ENCODE peak calls at places on chromosomes 13 and 19, in four cellular contexts. D, P, R and Z are unnamed samples.

GRCh38 chr19:51440846-51441409 is 17.3 kb downstream of the SIGLEC8 start:
- DNase-seq in D (no peak), P (no peak), R (peak; percentile 55), Z (no peak)

GRCh38 chr13:76707360-76707759 is 178.8 kb downstream of the KCTD12 start:
- DNase-seq in D (no peak), P (no peak), R (no peak), Z (no peak)

GRCh38 chr13:99417821-99418662 is 83.2 kb upstream of the TM9SF2 start:
- DNase-seq in D (no peak), P (no peak), R (no peak), Z (no peak)

GRCh38 chr19:8682472-8682871 is 16.1 kb downstream of the ACTL9 start:
- DNase-seq in D (no peak), P (no peak), R (no peak), Z (no peak)

GRCh38 chr13:36090592-36090991 is 40.6 kb downstream of the DCLK1 start:
- DNase-seq in D (no peak), P (no peak), R (no peak), Z (peak; percentile 8)

GRCh38 chr19:47019431-47020041 is at the start of gene NPAS1:
- DNase-seq in D (no peak), P (no peak), R (peak; percentile 84), Z (peak; percentile 77)

GRCh38 chr13:69458013-69458412 is 649.6 kb upstream of the ATXN8OS start:
- DNase-seq in D (no peak), P (no peak), R (no peak), Z (no peak)

GRCh38 chr19:16577531-16578052 is 5.4 kb upstream of the SLC35E1 start:
- DNase-seq in D (no peak), P (no peak), R (no peak), Z (no peak)

GRCh38 chr13:110244096-110244830 is 62.7 kb downstream of the COL4A1 start:
- DNase-seq in D (no peak), P (no peak), R (no peak), Z (no peak)

GRCh38 chr13:62122434-62122833 is 706.8 kb upstream of the PCDH20 start:
- DNase-seq in D (no peak), P (no peak), R (no peak), Z (no peak)

GRCh38 chr13:89227356-89227755 is 1556.2 kb downstream of the SLITRK5 start:
- DNase-seq in D (no peak), P (no peak), R (no peak), Z (no peak)

GRCh38 chr13:99681695-99682094 is 180.4 kb downstream of the TM9SF2 start:
- DNase-seq in D (no peak), P (no peak), R (no peak), Z (no peak)

GRCh38 chr13:64723735-64724134 is 2506.4 kb downstream of the PCDH9 start:
- DNase-seq in D (peak; percentile 62), P (no peak), R (no peak), Z (peak; percentile 43)

GRCh38 chr13:80040219-80040976 is 300.5 kb downstream of the SPRY2 start:
- DNase-seq in D (no peak), P (no peak), R (no peak), Z (no peak)

GRCh38 chr19:11418518-11419506 is at the start of gene RGL3:
- DNase-seq in D (no peak), P (no peak), R (peak; percentile 72), Z (no peak)

GRCh38 chr13:44362394-44363040 is 11.1 kb upstream of the SERP2 start:
- DNase-seq in D (no peak), P (no peak), R (no peak), Z (no peak)

GRCh38 chr13:50617134-50617721 is 226.3 kb downstream of the DLEU7 start:
- DNase-seq in D (no peak), P (no peak), R (no peak), Z (no peak)

GRCh38 chr19:13408889-13409518 is 97.3 kb downstream of the CACNA1A start:
- DNase-seq in D (no peak), P (no peak), R (no peak), Z (no peak)

GRCh38 chr19:48190288-48191284 is 20.1 kb downstream of the ZSWIM9 start:
- DNase-seq in D (peak; percentile 29), P (no peak), R (peak; percentile 94), Z (peak; percentile 85)

GRCh38 chr19:48145596-48146254 is 24.4 kb downstream of the LIG1 start:
- DNase-seq in D (no peak), P (no peak), R (no peak), Z (no peak)

GRCh38 chr13:27349458-27349857 is 75.0 kb upstream of the GTF3A start:
- DNase-seq in D (no peak), P (no peak), R (no peak), Z (no peak)

GRCh38 chr19:31553844-31554215 is 204.6 kb upstream of the TSHZ3 start:
- DNase-seq in D (no peak), P (no peak), R (no peak), Z (no peak)

GRCh38 chr13:100636441-100636840 is 38.2 kb downstream of the TMTC4 start:
- DNase-seq in D (no peak), P (no peak), R (no peak), Z (no peak)

GRCh38 chr13:45718063-45718462 is 15.9 kb downstream of the CBY2 start:
- DNase-seq in D (peak; percentile 13), P (no peak), R (peak; percentile 17), Z (peak; percentile 49)
- TF ChIP-seq TARDBP in D (no peak), P (no peak), R (no peak), Z (no peak)

GRCh38 chr19:7670150-7670784 is 1.4 kb downstream of the RETN start:
- DNase-seq in D (no peak), P (no peak), R (peak; percentile 51), Z (no peak)
- TF ChIP-seq TARDBP in D (no peak), P (no peak), R (no peak), Z (no peak)

DNA sequence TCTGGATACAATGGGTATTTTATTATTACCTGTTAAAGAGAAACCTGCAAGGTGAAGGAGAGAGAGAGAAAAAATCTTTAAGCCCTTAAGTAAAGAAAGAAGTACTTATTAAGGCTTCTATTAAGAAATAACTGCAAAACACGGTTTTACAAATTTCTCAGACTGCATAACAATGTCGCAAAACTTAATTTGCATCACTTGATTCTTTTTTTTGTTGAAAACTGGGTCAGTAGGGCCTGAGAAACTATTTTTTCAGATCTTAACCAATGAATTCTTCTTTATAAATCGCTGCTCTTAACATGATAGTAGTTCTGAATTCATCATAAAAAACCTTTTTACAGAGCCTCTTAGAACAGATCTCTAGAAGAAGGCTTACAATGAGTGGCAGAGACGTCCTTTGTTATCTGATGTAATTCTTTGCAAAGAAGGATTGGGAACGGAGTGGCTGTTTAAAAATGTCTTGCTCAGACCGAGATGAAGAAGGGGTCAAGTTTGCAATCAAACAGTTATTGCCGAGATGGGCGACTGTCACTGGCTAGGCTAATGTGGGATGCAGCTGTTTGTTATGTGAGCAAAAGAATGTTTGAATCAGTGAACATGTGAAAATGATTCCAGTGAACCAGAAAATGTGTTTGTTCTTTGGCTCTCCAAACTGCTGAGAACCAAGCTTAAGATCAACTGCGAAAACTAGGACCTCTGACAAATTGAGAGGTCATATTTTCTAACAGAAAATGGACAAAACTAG is 76.4 kb downstream of the ZNF536 start:
- DNase-seq in D (no peak), P (no peak), R (no peak), Z (no peak)
- TF ChIP-seq TARDBP in D (no peak), P (no peak), R (no peak), Z (no peak)

GRCh38 chr13:109135018-109135417 is 505.6 kb downstream of the MYO16 start:
- DNase-seq in D (no peak), P (no peak), R (no peak), Z (no peak)
- TF ChIP-seq TARDBP in D (no peak), P (no peak), R (no peak), Z (no peak)

GRCh38 chr13:90708159-90708558 is 639.3 kb upstream of the MIR17HG start:
- DNase-seq in D (no peak), P (no peak), R (no peak), Z (no peak)
- TF ChIP-seq TARDBP in D (no peak), P (no peak), R (no peak), Z (no peak)

GRCh38 chr13:73850104-73850898 is 283.9 kb downstream of the KLF12 start:
- DNase-seq in D (no peak), P (no peak), R (no peak), Z (no peak)
- TF ChIP-seq TARDBP in D (no peak), P (no peak), R (no peak), Z (no peak)

DNA sequence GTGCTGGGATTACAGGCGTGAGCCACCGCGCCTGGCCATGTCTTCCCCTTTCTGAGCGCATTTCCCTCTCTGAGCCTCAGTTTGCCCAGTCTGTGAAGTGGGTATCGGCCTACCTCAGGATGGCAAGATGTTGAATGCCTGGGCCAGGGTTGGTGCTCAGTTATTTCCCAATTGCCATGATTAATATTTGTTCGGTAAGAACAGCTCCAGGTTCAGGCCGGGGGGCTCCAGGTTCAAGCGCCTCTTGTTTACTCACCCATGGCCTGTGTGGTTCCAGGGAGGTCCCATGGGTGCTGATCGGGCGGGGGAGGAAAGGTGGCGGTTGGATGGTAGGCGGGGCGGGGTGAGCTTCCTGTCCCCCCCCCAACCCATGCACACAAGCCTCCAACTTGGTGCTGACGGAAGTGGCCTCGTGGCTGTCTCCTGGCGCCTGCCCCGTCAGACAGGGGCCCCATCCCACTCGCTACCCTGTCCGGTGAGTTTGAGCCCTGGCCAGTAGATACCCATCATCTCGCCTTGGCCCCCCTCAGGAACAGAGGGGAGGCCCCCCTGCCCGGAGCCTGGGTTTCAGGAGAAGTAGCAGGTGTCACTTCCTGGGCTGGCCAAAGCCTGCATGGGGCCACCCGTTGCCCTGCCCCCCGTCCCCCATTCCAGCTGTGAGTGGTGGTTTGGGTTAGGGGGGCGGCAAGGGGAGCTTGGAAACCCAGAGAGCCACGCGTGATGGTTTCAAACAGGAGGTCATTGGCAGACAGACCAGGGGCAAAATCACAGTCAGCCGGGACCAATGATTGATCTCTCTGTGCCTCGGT is at the start of gene FCHO1:
- DNase-seq in D (peak; percentile 45), P (peak; percentile 87), R (peak; percentile 79), Z (no peak)
- TF ChIP-seq TARDBP in D (no peak), P (peak; percentile 26), R (peak; percentile 80), Z (no peak)

GRCh38 chr13:72126424-72126823 is 259.4 kb upstream of the DACH1 start:
- DNase-seq in D (no peak), P (no peak), R (no peak), Z (no peak)

GRCh38 chr13:72125561-72125960 is 258.6 kb upstream of the DACH1 start:
- DNase-seq in D (no peak), P (no peak), R (no peak), Z (no peak)

GRCh38 chr13:72127031-72127430 is 260.0 kb upstream of the DACH1 start:
- DNase-seq in D (no peak), P (no peak), R (no peak), Z (no peak)

GRCh38 chr13:72132065-72132464 is 265.1 kb upstream of the DACH1 start:
- DNase-seq in D (no peak), P (no peak), R (no peak), Z (no peak)

DNA sequence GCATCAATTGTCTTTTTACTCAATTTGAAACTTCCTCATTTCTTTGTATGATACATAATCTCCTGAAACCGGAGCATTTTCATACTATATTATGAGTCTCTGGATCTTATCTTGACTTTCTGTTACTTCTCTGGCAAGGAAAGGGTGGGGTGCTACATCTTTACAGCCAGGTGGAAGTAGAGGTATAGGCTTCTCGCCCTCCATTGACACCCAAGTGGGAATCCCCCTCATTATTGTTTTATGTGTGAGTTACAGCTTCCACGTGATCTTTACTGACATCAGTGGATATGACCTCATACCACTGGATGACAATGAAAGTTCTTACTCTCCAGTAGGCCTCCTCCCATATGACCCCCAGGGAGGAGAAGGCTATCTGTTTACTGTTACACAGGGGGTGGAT is 262.1 kb upstream of the DACH1 start:
- DNase-seq in D (no peak), P (no peak), R (no peak), Z (no peak)
- TF ChIP-seq TARDBP in D (no peak), P (no peak), R (no peak), Z (no peak)